ENCODE peak calls at places on chromosome 22, in five cellular contexts. One of them, this sample, is unnamed.

GRCh38 chr22:39264344-39265116 is 19.7 kb upstream of the PDGFB start:
- DNase-seq in Caco-2: no peak
- DNase-seq in body of pancreas: no peak
- DNase-seq in AG10803: no peak
- DNase-seq in fibroblast of lung: no peak
- DNase-seq in this sample: no peak

GRCh38 chr22:35835998-35836691 is 118.5 kb downstream of the APOL5 start:
- DNase-seq in Caco-2: peak
- DNase-seq in body of pancreas: peak
- DNase-seq in AG10803: peak
- DNase-seq in fibroblast of lung: peak
- DNase-seq in this sample: peak

GRCh38 chr22:38737302-38738060 is 18.3 kb downstream of the SUN2 start:
- DNase-seq in Caco-2: no peak
- DNase-seq in body of pancreas: no peak
- DNase-seq in AG10803: no peak
- DNase-seq in fibroblast of lung: no peak
- DNase-seq in this sample: no peak

GRCh38 chr22:24421428-24421931 is 5.9 kb upstream of the ADORA2A start:
- DNase-seq in Caco-2: peak
- DNase-seq in body of pancreas: no peak
- DNase-seq in AG10803: no peak
- DNase-seq in fibroblast of lung: no peak
- DNase-seq in this sample: no peak

GRCh38 chr22:27756212-27756660 is 45.3 kb downstream of the MN1 start:
- DNase-seq in Caco-2: no peak
- DNase-seq in body of pancreas: no peak
- DNase-seq in AG10803: no peak
- DNase-seq in fibroblast of lung: no peak
- DNase-seq in this sample: no peak

GRCh38 chr22:38243007-38243775 is 29.6 kb downstream of the TMEM184B start:
- DNase-seq in Caco-2: no peak
- DNase-seq in body of pancreas: no peak
- DNase-seq in AG10803: peak
- DNase-seq in fibroblast of lung: peak
- DNase-seq in this sample: no peak

GRCh38 chr22:36383110-36383581 is 4.6 kb downstream of the MYH9 start:
- DNase-seq in Caco-2: no peak
- DNase-seq in body of pancreas: no peak
- DNase-seq in AG10803: peak
- DNase-seq in fibroblast of lung: peak
- DNase-seq in this sample: peak

GRCh38 chr22:35477911-35478582 is 62.6 kb upstream of the RASD2 start:
- DNase-seq in Caco-2: no peak
- DNase-seq in body of pancreas: peak
- DNase-seq in AG10803: peak
- DNase-seq in fibroblast of lung: peak
- DNase-seq in this sample: peak

GRCh38 chr22:36081023-36081431 is 52.4 kb upstream of the RBFOX2 start:
- DNase-seq in Caco-2: no peak
- DNase-seq in body of pancreas: no peak
- DNase-seq in AG10803: peak
- DNase-seq in fibroblast of lung: peak
- DNase-seq in this sample: peak

GRCh38 chr22:36397081-36397766 is 9.5 kb upstream of the MYH9 start:
- DNase-seq in Caco-2: peak
- DNase-seq in body of pancreas: no peak
- DNase-seq in AG10803: peak
- DNase-seq in fibroblast of lung: no peak
- DNase-seq in this sample: peak

GRCh38 chr22:18060646-18061620 is 16.9 kb upstream of the PEX26 start:
- DNase-seq in Caco-2: peak
- DNase-seq in body of pancreas: no peak
- DNase-seq in AG10803: peak
- DNase-seq in fibroblast of lung: peak
- DNase-seq in this sample: no peak

DNA sequence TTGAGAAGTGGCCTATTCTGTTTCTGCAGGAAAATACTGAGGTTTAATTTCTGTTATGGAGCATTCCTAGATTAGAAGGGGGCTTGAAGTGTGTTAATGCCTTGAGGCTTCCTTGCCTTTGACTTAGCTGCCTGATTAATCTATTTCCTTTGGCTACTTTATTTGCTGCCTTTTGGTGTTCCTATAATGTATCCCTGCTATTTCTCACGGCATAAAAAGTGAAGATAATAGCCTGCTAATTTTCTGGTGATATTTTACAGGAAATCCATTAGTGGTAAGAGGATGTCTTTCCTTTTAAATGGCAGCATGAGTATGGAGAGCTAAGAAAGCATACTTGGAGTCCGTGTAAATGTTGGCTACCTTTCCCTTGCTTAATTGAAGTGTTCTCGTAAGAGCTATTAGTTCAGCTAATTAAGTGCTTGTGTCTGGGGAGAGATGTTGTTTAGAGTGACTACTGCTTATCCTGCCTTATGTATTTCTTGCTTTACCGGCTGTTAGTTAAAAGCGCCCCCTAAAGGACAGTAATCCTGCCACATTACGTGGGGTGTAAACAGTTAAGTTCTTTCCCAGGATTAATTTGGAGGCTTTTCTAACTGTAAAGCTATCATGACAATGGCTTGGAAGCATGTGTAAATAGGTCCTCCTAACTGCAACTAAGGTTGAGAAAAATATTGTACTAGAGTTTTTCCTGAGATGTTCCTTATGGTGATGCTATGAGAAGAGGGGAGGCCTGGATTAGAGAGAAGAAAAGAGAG is 45.6 kb downstream of the ZNF280B start:
- DNase-seq in Caco-2: no peak
- DNase-seq in body of pancreas: no peak
- DNase-seq in AG10803: no peak
- DNase-seq in fibroblast of lung: no peak
- DNase-seq in this sample: peak
- TF ChIP-seq CTCF in Caco-2: no peak
- TF ChIP-seq CTCF in body of pancreas: no peak
- TF ChIP-seq CTCF in AG10803: peak
- TF ChIP-seq CTCF in fibroblast of lung: peak
- TF ChIP-seq CTCF in this sample: no peak

GRCh38 chr22:40434745-40435144 is 64.4 kb downstream of the SGSM3 start:
- DNase-seq in Caco-2: no peak
- DNase-seq in body of pancreas: no peak
- DNase-seq in AG10803: no peak
- DNase-seq in fibroblast of lung: no peak
- DNase-seq in this sample: no peak
- H3K4me3 ChIP-seq in Caco-2: no peak
- H3K4me3 ChIP-seq in body of pancreas: no peak
- H3K4me3 ChIP-seq in AG10803: no peak
- H3K4me3 ChIP-seq in fibroblast of lung: no peak
- H3K4me3 ChIP-seq in this sample: no peak

DNA sequence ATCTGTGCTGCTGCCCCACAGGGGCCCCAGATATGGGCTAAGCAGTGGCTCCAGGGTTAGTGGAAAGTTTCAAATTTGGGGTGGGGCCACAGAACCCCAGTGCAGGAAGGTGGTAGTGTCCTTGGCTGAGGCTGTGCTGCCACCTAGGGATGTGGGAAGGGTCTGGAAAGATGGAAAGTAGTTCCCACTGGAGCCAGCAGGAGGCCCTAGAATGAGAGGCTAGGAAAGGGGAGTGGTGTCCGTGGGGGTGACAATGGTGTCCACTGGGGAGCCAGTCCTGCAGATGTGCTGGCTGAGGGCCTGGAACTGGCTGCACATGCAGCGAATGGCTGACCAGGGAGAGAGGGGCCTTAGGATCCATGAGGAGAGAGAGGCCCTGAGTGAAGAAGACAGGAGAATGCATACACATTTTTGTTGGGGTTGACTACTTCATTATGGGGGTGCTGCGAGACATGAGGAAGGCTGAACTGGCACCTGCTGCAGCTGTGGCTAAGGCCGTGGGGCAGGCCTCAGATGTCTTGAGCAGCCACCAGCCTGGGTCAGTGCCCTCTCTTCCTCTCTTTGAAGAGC is 21.1 kb downstream of the RFPL3 start:
- DNase-seq in Caco-2: peak
- DNase-seq in body of pancreas: no peak
- DNase-seq in AG10803: peak
- DNase-seq in fibroblast of lung: peak
- DNase-seq in this sample: no peak
- TF ChIP-seq CTCF in Caco-2: peak
- TF ChIP-seq CTCF in body of pancreas: no peak
- TF ChIP-seq CTCF in AG10803: peak
- TF ChIP-seq CTCF in fibroblast of lung: peak
- TF ChIP-seq CTCF in this sample: peak

GRCh38 chr22:30074994-30075393 is 5.3 kb upstream of the HORMAD2 start:
- DNase-seq in Caco-2: no peak
- DNase-seq in body of pancreas: no peak
- DNase-seq in AG10803: no peak
- DNase-seq in fibroblast of lung: no peak
- DNase-seq in this sample: no peak

GRCh38 chr22:30077279-30077678 is 3.0 kb upstream of the HORMAD2 start:
- DNase-seq in Caco-2: peak
- DNase-seq in body of pancreas: no peak
- DNase-seq in AG10803: no peak
- DNase-seq in fibroblast of lung: no peak
- DNase-seq in this sample: no peak

GRCh38 chr22:30079952-30080533 is at the start of gene HORMAD2:
- DNase-seq in Caco-2: no peak
- DNase-seq in body of pancreas: no peak
- DNase-seq in AG10803: peak
- DNase-seq in fibroblast of lung: peak
- DNase-seq in this sample: no peak

GRCh38 chr22:30080805-30081204 is 541 bp downstream of the HORMAD2 start:
- DNase-seq in Caco-2: no peak
- DNase-seq in body of pancreas: no peak
- DNase-seq in AG10803: no peak
- DNase-seq in fibroblast of lung: no peak
- DNase-seq in this sample: no peak

GRCh38 chr22:30078320-30079311 is 1.6 kb upstream of the HORMAD2 start:
- DNase-seq in Caco-2: no peak
- DNase-seq in body of pancreas: no peak
- DNase-seq in AG10803: no peak
- DNase-seq in fibroblast of lung: no peak
- DNase-seq in this sample: no peak
- H3K4me3 ChIP-seq in Caco-2: no peak
- H3K4me3 ChIP-seq in body of pancreas: no peak
- H3K4me3 ChIP-seq in AG10803: no peak
- H3K4me3 ChIP-seq in fibroblast of lung: no peak
- H3K4me3 ChIP-seq in this sample: no peak

DNA sequence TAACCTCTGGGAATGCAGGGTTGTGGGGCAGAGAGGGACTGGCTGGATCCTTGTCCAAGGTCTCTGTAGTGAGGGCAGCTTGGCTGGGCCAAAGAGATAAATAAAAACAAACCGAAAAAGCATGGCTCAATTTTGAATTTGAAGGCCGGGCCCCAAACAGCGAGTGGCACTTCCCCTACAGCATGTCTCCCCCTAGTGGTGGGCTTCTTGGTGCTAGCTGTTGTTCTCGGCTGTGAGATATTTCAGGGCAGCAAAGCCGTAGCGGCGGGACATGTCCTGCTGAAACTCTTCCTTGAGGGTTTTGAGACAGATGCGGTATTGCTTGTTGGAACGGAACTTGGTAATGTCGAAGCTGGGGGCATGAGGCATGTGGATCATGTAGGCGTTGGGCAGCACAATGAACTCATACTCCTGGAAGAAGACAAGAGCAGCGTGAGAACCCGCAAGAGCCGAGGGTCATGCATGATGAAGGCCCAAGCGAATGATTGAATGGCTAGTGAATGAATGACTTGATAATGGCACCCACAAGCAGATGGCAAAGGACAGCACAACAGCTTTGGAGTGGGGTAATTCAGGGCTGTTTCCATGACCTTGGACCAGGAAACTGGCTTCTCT is 216.1 kb upstream of the SYN3 start:
- DNase-seq in Caco-2: peak
- DNase-seq in body of pancreas: peak
- DNase-seq in AG10803: peak
- DNase-seq in fibroblast of lung: no peak
- DNase-seq in this sample: peak
- TF ChIP-seq CTCF in Caco-2: peak
- TF ChIP-seq CTCF in body of pancreas: no peak
- TF ChIP-seq CTCF in AG10803: peak
- TF ChIP-seq CTCF in fibroblast of lung: peak
- TF ChIP-seq CTCF in this sample: peak

This sample was measured in fibroblast of the aortic adventitia.